ENCODE peak calls at places on chromosomes 2 and 18, in seven cellular contexts. Y is neural progenitor cell, N is HAP-1, X is IMR-90, Q is tibial artery, D is esophagus squamous epithelium, S is breast epithelium. A is an unnamed sample.
A peak's percentile ranks its signal among the peaks of the same experiment; 100 is the strongest.

GRCh38 chr2:118845005-118845842 is 2.2 kb downstream of the EN1 start:
- DNase-seq in Y (peak; percentile 59), Q (no peak), N (no peak), S (no peak), X (no peak), D (no peak), A (no peak)

GRCh38 chr18:55384115-55384514 is 203.9 kb downstream of the TCF4 start:
- DNase-seq in S (no peak), X (no peak), Q (no peak), N (no peak), Y (no peak), D (no peak), A (no peak)

GRCh38 chr18:49227456-49227855 is 233.0 kb downstream of the DYM start:
- DNase-seq in S (no peak), Q (no peak), X (no peak), N (no peak), Y (no peak), D (no peak), A (no peak)

GRCh38 chr2:172098287-172098649 is 4.4 kb downstream of the DLX2 start:
- DNase-seq in Y (no peak), N (no peak), Q (no peak), D (no peak), X (no peak), S (no peak), A (no peak)

GRCh38 chr18:7341581-7342337 is 110.9 kb downstream of the LRRC30 start:
- DNase-seq in S (no peak), Y (no peak), X (no peak), D (no peak), N (no peak), Q (no peak), A (no peak)

GRCh38 chr2:223860809-223861738 is 23.7 kb upstream of the AP1S3 start:
- DNase-seq in D (no peak), S (no peak), X (peak; percentile 77), Q (no peak), N (no peak), Y (no peak), A (no peak)

GRCh38 chr2:119338282-119338681 is 28.4 kb downstream of the C2orf76 start:
- DNase-seq in N (no peak), X (no peak), Y (no peak), D (no peak), Q (no peak), S (no peak), A (no peak)

GRCh38 chr2:35125871-35126270 is 1229.7 kb upstream of the CRIM1 start:
- DNase-seq in S (no peak), X (no peak), D (no peak), Q (no peak), N (no peak), Y (no peak), A (no peak)

GRCh38 chr2:1790473-1790872 is 46.2 kb upstream of the PXDN start:
- DNase-seq in Q (no peak), N (no peak), D (no peak), Y (no peak), X (no peak), S (no peak), A (peak; percentile 42)

GRCh38 chr2:120605231-120605935 is 130.3 kb upstream of the GLI2 start:
- DNase-seq in S (no peak), Q (no peak), Y (no peak), X (peak; percentile 31), D (no peak), N (no peak), A (peak; percentile 25)

GRCh38 chr2:85705680-85706039 is 11.5 kb downstream of the GNLY start:
- DNase-seq in Y (no peak), S (no peak), N (no peak), X (peak; percentile 99), D (no peak), Q (peak; percentile 81), A (no peak)

GRCh38 chr2:237431372-237431771 is 17.4 kb upstream of the COL6A3 start:
- DNase-seq in D (no peak), X (peak; percentile 93), Q (no peak), S (no peak), Y (no peak), N (no peak), A (no peak)

GRCh38 chr2:86160156-86160952 is 34.9 kb downstream of the IMMT start:
- DNase-seq in X (peak; percentile 79), D (no peak), Y (no peak), N (no peak), Q (no peak), S (no peak), A (no peak)

GRCh38 chr18:72866901-72867701 is 686 bp downstream of the NETO1 start:
- DNase-seq in X (no peak), D (no peak), Q (no peak), Y (peak; percentile 63), S (no peak), N (no peak), A (no peak)

GRCh38 chr2:100957971-100958653 is 44.0 kb upstream of the RPL31 start:
- DNase-seq in N (no peak), X (peak; percentile 84), S (peak; percentile 60), Y (no peak), D (no peak), Q (peak; percentile 69), A (no peak)

GRCh38 chr2:233037078-233037477 is 4.6 kb downstream of the NEU2 start:
- DNase-seq in X (peak; percentile 42), Y (no peak), S (no peak), Q (no peak), D (no peak), N (no peak), A (no peak)

DNA sequence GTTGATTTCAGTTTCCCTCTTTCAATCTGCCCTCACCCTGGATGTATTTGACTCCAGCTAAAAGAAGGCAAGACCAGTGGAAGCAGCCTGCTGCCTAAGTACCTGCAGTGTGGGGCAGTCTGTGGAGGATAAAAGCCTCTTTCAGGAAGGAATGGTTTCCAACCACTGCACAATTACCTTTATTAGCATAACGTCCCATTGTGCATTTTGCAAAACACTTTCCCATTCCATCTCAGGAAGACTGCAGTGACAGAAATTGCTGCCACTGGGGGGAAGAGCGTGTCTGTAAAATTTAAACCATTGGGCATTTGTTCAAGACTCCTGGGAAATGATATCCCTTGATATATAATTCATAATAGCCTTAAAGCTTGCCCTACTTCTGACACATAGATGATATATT is 26.2 kb downstream of the CYRIA start:
- DNase-seq in Y (peak; percentile 45), S (no peak), Q (no peak), N (peak; percentile 55), D (no peak), X (no peak), A (no peak)
- H3K4me3 ChIP-seq in Y (no peak overlapping the region), S (no peak overlapping the region), Q (no peak overlapping the region), N (no peak overlapping the region), D (no peak overlapping the region), X (no peak overlapping the region), A (no peak overlapping the region)

GRCh38 chr2:189118386-189118785 is 61.2 kb downstream of the COL5A2 start:
- DNase-seq in D (no peak), S (no peak), N (peak; percentile 68), Q (no peak), Y (no peak), X (no peak), A (no peak)
- H3K4me1 ChIP-seq in D (no peaks in the 10 kb centered on the region), S (no peaks in the 10 kb centered on the region), N (peaks cover 19% of the 10 kb centered on the region), Q (peaks cover 11% of the 10 kb centered on the region), Y (no peaks in the 10 kb centered on the region), X (peaks cover 20% of the 10 kb centered on the region), A (peaks cover 5% of the 10 kb centered on the region)

GRCh38 chr2:54620948-54621347 is 102.5 kb upstream of the EML6 start:
- DNase-seq in N (no peak), D (no peak), X (no peak), Q (no peak), S (no peak), Y (peak; percentile 15), A (no peak)

GRCh38 chr2:54615832-54616534 is 107.5 kb upstream of the EML6 start:
- DNase-seq in X (no peak), Q (no peak), N (no peak), D (no peak), S (no peak), Y (no peak), A (no peak)

GRCh38 chr2:54617409-54617808 is 106.1 kb upstream of the EML6 start:
- DNase-seq in S (no peak), X (no peak), Y (no peak), D (no peak), Q (no peak), N (no peak), A (no peak)

GRCh38 chr2:54619660-54620231 is 103.7 kb upstream of the EML6 start:
- DNase-seq in X (no peak), D (no peak), N (no peak), S (no peak), Y (no peak), Q (no peak), A (no peak)

DNA sequence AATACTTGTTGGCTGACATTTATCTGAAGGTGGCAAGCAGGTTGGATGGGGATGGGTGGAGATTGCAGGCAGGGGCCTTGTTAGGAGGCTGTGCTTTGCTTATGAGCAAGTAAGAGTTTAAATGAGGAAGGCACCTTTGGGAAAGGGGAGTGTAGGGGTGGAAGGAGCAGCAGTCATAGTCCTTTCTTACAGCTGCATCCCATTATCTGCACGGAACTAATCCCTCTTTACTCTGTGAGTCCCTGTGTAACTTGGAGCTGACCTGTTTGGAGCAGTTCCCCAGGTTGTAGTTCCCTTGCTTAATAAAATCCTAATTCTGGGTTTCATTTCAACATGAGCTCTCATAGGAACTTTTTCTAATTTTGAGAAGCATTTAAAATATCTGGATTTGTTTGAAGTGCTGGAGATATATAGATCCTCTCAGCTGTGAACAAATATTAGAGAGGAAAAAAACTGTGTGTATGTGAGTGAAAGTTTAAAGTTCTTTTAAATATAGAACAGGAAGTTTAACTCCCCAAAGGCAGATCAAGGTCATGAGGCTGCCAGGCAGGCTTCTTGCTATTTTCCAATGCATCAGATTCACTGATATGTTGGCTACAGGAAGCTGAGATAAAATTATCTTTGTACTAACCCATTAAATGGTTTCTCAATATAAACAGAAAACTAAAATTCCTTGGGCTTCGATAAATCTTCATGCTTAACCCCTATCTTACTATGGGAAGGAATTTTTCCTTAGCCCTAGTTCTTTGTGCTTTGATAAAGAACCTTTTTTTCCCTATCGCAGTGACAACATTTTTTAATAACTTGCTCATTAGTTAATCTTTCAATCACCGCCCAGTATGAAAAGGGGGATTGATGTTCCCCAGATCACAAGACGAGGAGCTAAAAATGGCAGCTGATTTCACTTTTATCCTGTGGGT is 104.6 kb upstream of the EML6 start:
- DNase-seq in X (no peak), S (no peak), Y (peak; percentile 33), D (no peak), N (no peak), Q (no peak), A (no peak)
- H3K4me3 ChIP-seq in X (no peak overlapping the region), S (no peak overlapping the region), Y (no peak overlapping the region), D (no peak overlapping the region), N (no peak overlapping the region), Q (no peak overlapping the region), A (no peak overlapping the region)

GRCh38 chr2:150475479-150476212 is 11.8 kb downstream of the RND3 start:
- DNase-seq in Q (no peak), X (peak; percentile 23), D (no peak), N (no peak), Y (no peak), S (no peak), A (no peak)

GRCh38 chr2:150476213-150476740 is 11.2 kb downstream of the RND3 start:
- DNase-seq in Q (no peak), D (no peak), S (no peak), Y (no peak), X (peak; percentile 36), N (no peak), A (no peak)

GRCh38 chr2:150477347-150477746 is 10.1 kb downstream of the RND3 start:
- DNase-seq in X (peak; percentile 50), D (no peak), N (no peak), Y (no peak), Q (no peak), S (no peak), A (no peak)

GRCh38 chr2:150478206-150478974 is 9.1 kb downstream of the RND3 start:
- DNase-seq in X (peak; percentile 31), Q (no peak), D (no peak), S (no peak), Y (peak; percentile 63), N (peak; percentile 48), A (no peak)

GRCh38 chr2:150476809-150477302 is 10.6 kb downstream of the RND3 start:
- DNase-seq in X (peak; percentile 28), Y (no peak), N (no peak), D (no peak), Q (no peak), S (no peak), A (no peak)
- H3K4me1 ChIP-seq in X (peaks cover 14% of the 10 kb centered on the region), Y (peaks cover 23% of the 10 kb centered on the region), N (peaks cover 18% of the 10 kb centered on the region), D (peaks cover 18% of the 10 kb centered on the region), Q (peaks cover 68% of the 10 kb centered on the region), S (peaks cover 33% of the 10 kb centered on the region), A (peaks cover 25% of the 10 kb centered on the region)